ENCODE peak calls at places on chromosomes 6 and 20, in four cellular contexts. N is sigmoid colon; F is brain microvascular endothelial cell; H is CD8-positive, alpha-beta memory T cell. Q is an unnamed sample.

GRCh38 chr6:14676084-14676483 is 558.5 kb downstream of the CD83 start:
- DNase-seq in F (no peak), N (no peak), H (no peak), Q (no peak)

GRCh38 chr20:34907616-34908469 is 31.4 kb downstream of the ACSS2 start:
- DNase-seq in F (peak; percentile 63), H (no peak), N (no peak), Q (no peak)

GRCh38 chr20:50692553-50692933 is 1.2 kb upstream of the RIPOR3 start:
- DNase-seq in F (no peak), N (no peak), H (no peak), Q (no peak)

GRCh38 chr20:49045440-49046086 is 549 bp upstream of the CSE1L start:
- DNase-seq in N (peak; percentile 73), F (no peak), H (no peak), Q (peak; percentile 17)

GRCh38 chr20:33251496-33251895 is 15.7 kb downstream of the BPIFA1 start:
- DNase-seq in H (no peak), F (no peak), N (no peak), Q (no peak)

GRCh38 chr20:57987659-57988058 is 240.8 kb downstream of the ANKRD60 start:
- DNase-seq in H (no peak), F (no peak), N (no peak), Q (no peak)

GRCh38 chr20:19466204-19466928 is 253.9 kb downstream of the SLC24A3 start:
- DNase-seq in N (no peak), H (no peak), F (no peak), Q (no peak)

GRCh38 chr20:23659989-23660837 is 22.5 kb upstream of the CST3 start:
- DNase-seq in F (no peak), H (no peak), N (peak; percentile 72), Q (no peak)

GRCh38 chr6:134936476-134936875 is 13.4 kb downstream of the ALDH8A1 start:
- DNase-seq in N (no peak), H (no peak), F (no peak), Q (no peak)

GRCh38 chr20:40686434-40686882 is 2.6 kb downstream of the MAFB start:
- DNase-seq in H (no peak), F (no peak), N (no peak), Q (no peak)

GRCh38 chr6:170206317-170206621 is 84.6 kb downstream of the DLL1 start:
- DNase-seq in H (no peak), N (peak; percentile 7), F (no peak), Q (no peak)

GRCh38 chr20:5524886-5525285 is 208.1 kb upstream of the PROKR2 start:
- DNase-seq in H (no peak), N (no peak), F (no peak), Q (no peak)

GRCh38 chr20:19594896-19595295 is 163.2 kb upstream of the RIN2 start:
- DNase-seq in H (no peak), N (no peak), F (no peak), Q (no peak)

GRCh38 chr20:62368629-62369507 is 1.8 kb upstream of the LAMA5 start:
- DNase-seq in N (peak; percentile 91), H (no peak), F (no peak), Q (no peak)

GRCh38 chr6:145224450-145224849 is 510.9 kb downstream of the EPM2A start:
- DNase-seq in N (no peak), F (no peak), H (no peak), Q (no peak)

GRCh38 chr20:56187791-56188190 is 60.7 kb upstream of the MC3R start:
- DNase-seq in N (no peak), H (no peak), F (no peak), Q (no peak)

GRCh38 chr6:44431118-44431725 is 43.7 kb downstream of the CDC5L start:
- DNase-seq in H (peak; percentile 12), N (no peak), F (peak; percentile 65), Q (peak; percentile 12)

GRCh38 chr6:3965071-3965718 is 113.7 kb downstream of the FAM217A start:
- DNase-seq in H (no peak), F (no peak), N (no peak), Q (no peak)

GRCh38 chr20:57179265-57179664 is 87.2 kb downstream of the BMP7 start:
- DNase-seq in H (no peak), F (no peak), N (no peak), Q (no peak)

GRCh38 chr20:10282930-10283556 is 64.4 kb downstream of the SNAP25 start:
- DNase-seq in H (no peak), N (no peak), F (peak; percentile 45), Q (no peak)

GRCh38 chr6:165404703-165405102 is 95.3 kb upstream of the C6orf118 start:
- DNase-seq in F (no peak), N (no peak), H (no peak), Q (no peak)

GRCh38 chr6:26286168-26286854 is 78.7 kb upstream of the BTN3A2 start:
- DNase-seq in F (peak; percentile 42), H (peak; percentile 77), N (peak; percentile 88), Q (peak; percentile 74)

GRCh38 chr20:62236674-62236996 is 1.7 kb upstream of the OSBPL2 start:
- DNase-seq in N (no peak), H (no peak), F (no peak), Q (no peak)

DNA sequence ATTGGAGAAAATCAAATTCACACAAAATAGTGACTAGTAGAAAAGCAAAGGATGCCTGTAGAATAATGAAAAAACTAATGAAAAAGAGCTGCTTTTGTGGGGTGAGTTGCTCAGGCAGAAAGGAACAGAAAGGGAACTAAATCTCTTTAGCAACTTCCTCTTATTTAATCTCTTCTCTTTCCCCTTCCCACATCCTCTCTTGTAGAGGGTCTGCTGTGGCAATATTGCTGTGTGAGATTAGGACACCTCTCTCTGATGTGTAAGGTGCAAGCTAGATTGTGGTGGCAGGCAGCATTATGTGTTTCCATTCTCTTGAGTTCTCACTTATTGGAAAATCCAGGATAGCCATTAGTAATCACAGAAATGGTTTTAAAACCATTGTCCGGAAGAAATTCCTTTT is 49.7 kb downstream of the SYNE1 start:
- DNase-seq in F (no peak), H (no peak), N (no peak), Q (no peak)
- H3K4me3 ChIP-seq in F (no peak overlapping the region), H (no peak overlapping the region), N (no peak overlapping the region), Q (no peak overlapping the region)

GRCh38 chr20:13874269-13875158 is 89.7 kb downstream of the NDUFAF5 start:
- DNase-seq in H (no peak), F (no peak), N (no peak), Q (no peak)
- H3K27ac ChIP-seq in H (no peak overlapping the region), F (no peak overlapping the region), N (peak overlapping the region; percentile 57), Q (no peak overlapping the region)

GRCh38 chr6:150800596-150801310 is 64.7 kb upstream of the MTHFD1L start:
- DNase-seq in F (no peak), N (no peak), H (no peak), Q (no peak)
- H3K27me3 ChIP-seq in F (no peaks in the 10 kb centered on the region), N (no peaks in the 10 kb centered on the region), H (no peaks in the 10 kb centered on the region), Q (no peaks in the 10 kb centered on the region)

DNA sequence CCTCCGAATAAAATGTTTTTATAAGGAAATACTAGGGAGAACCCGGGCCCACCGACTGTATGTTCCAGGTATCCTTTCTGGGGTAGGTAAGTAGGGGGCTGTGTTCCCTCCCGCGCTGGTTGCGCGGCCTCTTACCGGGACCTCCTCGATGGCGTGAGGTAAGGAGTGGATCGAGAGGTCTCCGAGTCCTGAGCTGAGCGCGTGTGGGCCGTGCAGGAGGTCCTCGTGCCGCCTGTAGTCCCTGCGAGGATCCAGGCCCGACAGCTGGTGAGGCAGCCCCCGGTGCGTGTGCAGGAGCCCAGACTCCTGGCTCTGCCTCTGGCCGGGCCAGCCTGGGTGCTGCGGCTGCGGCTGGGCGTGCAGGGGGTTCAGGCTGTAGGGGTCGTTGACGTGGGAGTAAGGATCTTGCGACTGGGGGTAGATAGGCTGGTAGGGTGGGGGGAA is 5.1 kb downstream of the TFAP2A start:
- DNase-seq in H (no peak), N (no peak), F (no peak), Q (no peak)
- H3K4me3 ChIP-seq in H (no peak overlapping the region), N (peak overlapping the region; percentile 13), F (peak overlapping the region; percentile 66), Q (no peak overlapping the region)

DNA sequence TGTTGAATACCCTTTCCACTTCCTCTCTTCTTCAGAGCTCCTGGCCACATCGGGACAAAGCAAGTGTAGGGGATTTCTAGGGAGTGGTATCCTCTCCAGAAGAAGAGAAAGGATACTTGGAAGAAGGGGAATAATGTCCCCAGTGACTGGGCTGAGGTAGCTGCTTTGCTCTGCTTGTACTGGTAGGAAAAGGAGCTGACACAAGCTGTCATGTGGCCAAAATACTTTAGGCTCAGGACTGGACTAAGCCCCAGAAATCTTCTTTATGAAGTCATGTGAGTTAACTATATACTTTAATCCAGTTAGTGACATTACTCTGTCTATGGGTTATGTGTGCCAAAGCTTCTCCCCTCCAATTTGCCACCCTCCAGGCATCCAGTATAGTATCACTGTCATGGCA is 40.5 kb downstream of the AKIRIN2 start:
- DNase-seq in F (no peak), H (no peak), N (no peak), Q (no peak)
- H3K27ac ChIP-seq in F (no peak overlapping the region), H (no peak overlapping the region), N (no peak overlapping the region), Q (no peak overlapping the region)

DNA sequence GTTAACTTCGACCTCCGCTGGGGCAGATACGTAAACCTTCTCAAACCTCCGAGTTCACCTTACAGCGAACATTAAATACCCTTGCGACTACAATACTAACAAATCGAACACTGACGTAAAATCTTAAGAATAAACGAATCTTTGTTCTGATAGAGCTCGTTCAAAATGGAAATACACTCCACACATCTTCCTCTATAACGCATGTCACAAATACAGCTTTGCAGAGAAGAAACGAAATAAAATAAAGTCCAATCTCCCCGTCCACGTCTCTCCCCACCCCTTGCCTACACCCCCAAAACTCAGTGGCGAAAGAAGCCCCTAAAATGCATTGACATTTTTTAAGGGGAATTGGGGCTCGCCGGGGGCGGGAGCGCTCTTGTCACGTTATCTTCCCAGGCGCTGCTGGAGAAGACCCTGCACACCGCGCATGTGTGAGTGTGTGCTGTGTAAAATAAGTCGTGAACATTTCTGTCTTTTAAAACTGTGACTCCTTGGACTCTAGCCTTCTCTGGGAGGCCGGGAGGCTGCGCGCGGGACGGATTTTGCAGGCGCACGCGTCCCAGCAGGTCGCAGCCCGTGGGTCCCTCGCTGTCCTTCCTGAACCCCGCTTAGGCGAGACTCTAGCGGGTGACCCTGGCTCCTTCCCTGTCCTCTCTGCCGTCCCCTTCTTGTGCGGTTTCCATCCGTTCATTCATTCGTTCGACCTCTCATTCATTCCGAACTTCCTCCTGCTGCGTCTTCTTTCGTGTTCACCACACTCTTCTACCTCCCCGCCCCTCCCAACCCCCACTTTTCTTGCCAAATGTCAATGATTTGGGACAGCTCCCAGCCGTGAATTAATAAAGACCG is 2.4 kb downstream of the NRN1 start:
- DNase-seq in N (no peak), F (peak; percentile 16), H (no peak), Q (no peak)
- H3K27me3 ChIP-seq in N (peaks cover 81% of the 10 kb centered on the region), F (peaks cover 2% of the 10 kb centered on the region), H (peaks cover 95% of the 10 kb centered on the region), Q (peaks cover 94% of the 10 kb centered on the region)